ENCODE peak calls at places on chromosomes 11 and 22, in four cellular contexts. D is heart right ventricle, H is PC-3, A is K562. F is an unnamed sample.

GRCh38 chr11:9017773-9018172 is 14.0 kb upstream of the NRIP3 start:
- DNase-seq in D (peak), H (no peak), A (no peak), F (peak)

GRCh38 chr11:34284836-34285235 is 73.0 kb downstream of the ABTB2 start:
- DNase-seq in D (no peak), H (no peak), A (no peak), F (no peak)

GRCh38 chr11:102171101-102171500 is 60.9 kb downstream of the YAP1 start:
- DNase-seq in D (no peak), H (peak), A (no peak), F (no peak)

GRCh38 chr11:38481391-38481790 is 1883.4 kb upstream of the RAG2 start:
- DNase-seq in D (no peak), H (no peak), A (no peak), F (no peak)

GRCh38 chr11:112166561-112166960 is 611 bp upstream of the TEX12 start:
- DNase-seq in D (no peak), H (no peak), A (no peak), F (no peak)

GRCh38 chr11:8839957-8840945 is 70.7 kb upstream of the AKIP1 start:
- DNase-seq in D (peak), H (peak), A (no peak), F (peak)

GRCh38 chr11:129853508-129854228 is 38.0 kb downstream of the TMEM45B start:
- DNase-seq in D (peak), H (peak), A (no peak), F (peak)

GRCh38 chr11:128066429-128066828 is 520.9 kb downstream of the ETS1 start:
- DNase-seq in D (no peak), H (no peak), A (no peak), F (peak)

GRCh38 chr11:58576792-58577440 is 1.3 kb upstream of the LPXN start:
- DNase-seq in D (no peak), H (peak), A (peak), F (no peak)

GRCh38 chr11:115462004-115462541 is 42.1 kb downstream of the CADM1 start:
- DNase-seq in D (no peak), H (no peak), A (no peak), F (no peak)

GRCh38 chr11:118895093-118896039 is 11.7 kb downstream of the CXCR5 start:
- DNase-seq in D (peak), H (no peak), A (no peak), F (no peak)

GRCh38 chr11:60631939-60632338 is 67.5 kb upstream of the MS4A8 start:
- DNase-seq in D (no peak), H (no peak), A (no peak), F (no peak)

GRCh38 chr22:30605449-30606110 is 1.4 kb upstream of the TCN2 start:
- DNase-seq in D (peak), H (peak), A (peak), F (peak)

GRCh38 chr11:114562166-114562916 is 2.7 kb upstream of the NXPE1 start:
- DNase-seq in D (no peak), H (peak), A (no peak), F (no peak)

GRCh38 chr11:5596611-5597201 is at the start of gene TRIM6:
- DNase-seq in D (peak), H (peak), A (peak), F (no peak)

GRCh38 chr11:3096909-3097395 is 39.7 kb upstream of the CARS1 start:
- DNase-seq in D (no peak), H (no peak), A (no peak), F (no peak)

GRCh38 chr22:37324340-37325023 is 42.2 kb downstream of the CYTH4 start:
- DNase-seq in D (no peak), H (no peak), A (no peak), F (no peak)

GRCh38 chr11:114163231-114163631 is 103.7 kb downstream of the ZBTB16 start:
- DNase-seq in D (no peak), H (peak), A (no peak), F (no peak)

GRCh38 chr11:77799338-77799737 is 21.2 kb downstream of the RSF1 start:
- DNase-seq in D (no peak), H (no peak), A (no peak), F (no peak)

GRCh38 chr22:20567993-20568417 is 60.6 kb downstream of the MED15 start:
- DNase-seq in D (no peak), H (peak), A (no peak), F (no peak)

GRCh38 chr11:19910931-19911330 is 198.3 kb downstream of the NAV2 start:
- DNase-seq in D (no peak), H (no peak), A (no peak), F (no peak)

GRCh38 chr11:72604256-72604655 is 70.0 kb downstream of the PDE2A start:
- DNase-seq in D (no peak), H (no peak), A (no peak), F (no peak)
- H3K27ac ChIP-seq in D (no peak), H (no peak), A (no peak), F (no peak)

DNA sequence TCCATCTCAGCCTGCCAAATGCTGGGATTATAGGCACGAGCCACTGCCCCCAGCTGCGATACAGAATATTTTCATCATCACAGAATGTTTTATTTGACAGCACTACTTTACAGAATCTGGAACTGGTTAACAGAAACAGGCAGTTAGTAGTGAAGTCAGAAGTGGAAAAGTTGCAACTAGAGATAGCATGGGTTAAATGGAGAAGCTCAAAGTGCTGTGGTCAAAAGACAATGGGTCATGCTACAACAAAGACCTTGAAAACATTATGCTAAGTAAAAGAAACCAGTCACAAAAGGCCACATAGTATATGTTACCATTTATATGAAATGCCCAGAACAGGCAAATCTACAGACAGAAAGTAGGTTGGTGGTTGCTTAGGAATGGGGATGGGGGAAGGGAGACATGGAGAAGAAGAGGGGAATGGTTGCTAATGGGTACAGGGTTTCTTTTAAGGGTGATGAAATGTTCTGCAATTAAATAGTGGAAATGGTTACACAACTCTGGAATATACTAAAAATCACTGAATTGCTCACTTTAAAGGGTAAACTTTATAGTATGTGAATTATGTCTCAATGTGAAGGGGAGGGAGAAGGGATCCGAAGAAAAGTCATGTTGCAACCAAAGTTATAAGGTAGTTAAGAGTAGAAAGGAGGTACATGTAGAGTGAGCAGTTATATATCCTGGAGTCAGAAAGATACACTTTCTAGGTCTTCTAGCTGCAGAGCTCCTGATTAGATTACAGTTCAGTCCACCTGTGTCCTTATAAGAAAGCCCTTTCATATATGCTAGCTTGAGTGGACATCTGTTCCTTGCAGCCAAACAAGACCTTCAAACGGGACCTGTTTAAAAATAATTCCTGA is 46.3 kb upstream of the RAPSN start:
- DNase-seq in D (no peak), H (no peak), A (no peak), F (no peak)
- H3K27ac ChIP-seq in D (no peak), H (no peak), A (no peak), F (no peak)

GRCh38 chr11:134337051-134337450 is 5.3 kb downstream of the GLB1L2 start:
- DNase-seq in D (no peak), H (no peak), A (no peak), F (no peak)

GRCh38 chr11:134333951-134334350 is 2.2 kb downstream of the GLB1L2 start:
- DNase-seq in D (no peak), H (no peak), A (no peak), F (peak)

GRCh38 chr11:134332782-134333181 is 994 bp downstream of the GLB1L2 start:
- DNase-seq in D (no peak), H (no peak), A (no peak), F (no peak)

GRCh38 chr11:134333312-134333711 is 1.5 kb downstream of the GLB1L2 start:
- DNase-seq in D (no peak), H (no peak), A (no peak), F (no peak)

DNA sequence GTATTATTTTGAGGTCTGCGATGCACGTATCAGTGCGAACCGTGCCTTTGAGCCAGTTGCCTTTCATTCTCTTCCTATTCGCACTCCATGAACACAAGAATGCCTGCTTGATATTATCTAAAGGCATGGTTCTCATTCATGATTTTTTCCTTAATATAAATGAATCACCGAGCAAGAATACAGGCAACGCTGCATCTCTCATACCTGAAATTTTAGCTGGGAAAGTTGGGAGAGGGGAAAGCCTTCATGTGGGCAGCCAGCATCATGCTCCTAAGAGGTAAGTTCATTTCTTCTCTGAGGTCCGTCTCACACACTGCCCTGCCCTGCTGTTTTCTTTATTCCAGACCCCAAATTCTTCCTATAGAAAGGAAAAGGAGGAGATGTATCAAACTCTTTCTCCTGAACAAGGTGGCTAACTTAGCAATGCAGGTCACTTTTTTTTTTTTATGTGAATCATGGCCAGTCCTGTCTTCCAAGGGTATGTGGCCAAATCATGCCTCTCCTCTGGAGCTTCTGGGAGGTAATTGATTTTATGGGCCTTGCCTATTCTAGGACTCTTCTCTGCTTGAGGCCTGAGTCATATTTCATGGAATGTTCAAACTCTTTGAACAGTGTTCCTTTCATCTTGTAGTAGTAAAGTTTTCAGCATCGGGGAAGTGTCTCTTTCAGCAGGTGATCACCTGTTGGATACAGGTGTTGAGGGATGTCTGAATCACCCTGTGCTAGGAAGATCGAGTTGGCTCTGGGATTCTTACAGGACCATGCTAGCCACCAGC is 3.2 kb downstream of the GLB1L2 start:
- DNase-seq in D (no peak), H (no peak), A (no peak), F (no peak)
- H3K27ac ChIP-seq in D (no peak), H (no peak), A (no peak), F (no peak)

GRCh38 chr11:76025817-76026216 is 180.5 kb downstream of the WNT11 start:
- DNase-seq in D (no peak), H (no peak), A (peak), F (no peak)

GRCh38 chr11:76026862-76027261 is 179.4 kb downstream of the WNT11 start:
- DNase-seq in D (no peak), H (no peak), A (no peak), F (no peak)

GRCh38 chr11:76030286-76030685 is 176.0 kb downstream of the WNT11 start:
- DNase-seq in D (no peak), H (peak), A (no peak), F (no peak)

GRCh38 chr11:76023408-76024068 is 182.8 kb downstream of the WNT11 start:
- DNase-seq in D (no peak), H (no peak), A (peak), F (no peak)

GRCh38 chr11:76025068-76025467 is 181.2 kb downstream of the WNT11 start:
- DNase-seq in D (no peak), H (no peak), A (no peak), F (no peak)
- H3K27ac ChIP-seq in D (no peak), H (no peak), A (no peak), F (no peak)

GRCh38 chr22:17581056-17581455 is 17.8 kb downstream of the SLC25A18 start:
- DNase-seq in D (no peak), H (no peak), A (no peak), F (no peak)
- H3K27ac ChIP-seq in D (no peak), H (no peak), A (no peak), F (no peak)

GRCh38 chr22:38823076-38823475 is 20.8 kb downstream of the NPTXR start:
- DNase-seq in D (no peak), H (no peak), A (no peak), F (no peak)
- H3K27ac ChIP-seq in D (no peak), H (no peak), A (no peak), F (no peak)

GRCh38 chr11:17388609-17389204 is at the start of gene KCNJ11:
- DNase-seq in D (no peak), H (no peak), A (no peak), F (no peak)
- H3K27ac ChIP-seq in D (peak), H (no peak), A (no peak), F (peak)